ENCODE peak calls at places on chromosomes 3 and 15, in four cellular contexts. P, H, W and Q are unnamed samples.

GRCh38 chr15:29675791-29676301 is 146.4 kb downstream of the TJP1 start:
- DNase-seq in P (no peak), H (no peak), W (no peak), Q (no peak)

GRCh38 chr15:77693576-77693975 is 60.9 kb upstream of the LINGO1 start:
- DNase-seq in P (no peak), H (no peak), W (no peak), Q (no peak)

GRCh38 chr15:83837946-83838571 is 184.1 kb downstream of the ADAMTSL3 start:
- DNase-seq in P (peak), H (peak), W (peak), Q (peak)

GRCh38 chr15:83380026-83380425 is 67.1 kb upstream of the SH3GL3 start:
- DNase-seq in P (no peak), H (no peak), W (no peak), Q (peak)

GRCh38 chr3:186220886-186221285 is 112.0 kb upstream of the ETV5 start:
- DNase-seq in P (no peak), H (no peak), W (no peak), Q (no peak)

GRCh38 chr3:114442251-114442650 is 148.4 kb downstream of the TIGIT start:
- DNase-seq in P (no peak), H (peak), W (no peak), Q (no peak)

GRCh38 chr15:77030928-77031375 is 36.0 kb downstream of the PSTPIP1 start:
- DNase-seq in P (no peak), H (no peak), W (no peak), Q (no peak)

GRCh38 chr3:58099850-58100249 is 91.6 kb downstream of the FLNB start:
- DNase-seq in P (no peak), H (no peak), W (no peak), Q (no peak)

GRCh38 chr3:89851974-89852621 is 744.7 kb downstream of the EPHA3 start:
- DNase-seq in P (no peak), H (peak), W (peak), Q (peak)

GRCh38 chr3:79767194-79767952 is 425 bp downstream of the ROBO1 start:
- DNase-seq in P (no peak), H (no peak), W (no peak), Q (no peak)

GRCh38 chr3:131699001-131699400 is 196.2 kb upstream of the MRPL3 start:
- DNase-seq in P (no peak), H (no peak), W (no peak), Q (no peak)

GRCh38 chr15:63772531-63772930 is 61.2 kb downstream of the HERC1 start:
- DNase-seq in P (no peak), H (no peak), W (no peak), Q (no peak)

GRCh38 chr3:178777718-178778411 is 241.6 kb downstream of the KCNMB2 start:
- DNase-seq in P (no peak), H (peak), W (no peak), Q (no peak)

GRCh38 chr3:179716811-179717210 is 64.0 kb downstream of the USP13 start:
- DNase-seq in P (no peak), H (peak), W (no peak), Q (no peak)

GRCh38 chr15:69450968-69451695 is 1.5 kb upstream of the RPLP1 start:
- DNase-seq in P (peak), H (no peak), W (peak), Q (no peak)

GRCh38 chr3:73925045-73925444 is 300.3 kb upstream of the PDZRN3 start:
- DNase-seq in P (no peak), H (no peak), W (no peak), Q (no peak)

GRCh38 chr15:66129561-66129960 is 124.0 kb downstream of the MEGF11 start:
- DNase-seq in P (no peak), H (no peak), W (no peak), Q (no peak)

GRCh38 chr3:131535131-131535530 is 32.4 kb upstream of the MRPL3 start:
- DNase-seq in P (no peak), H (peak), W (no peak), Q (no peak)

GRCh38 chr15:90266061-90266431 is 574 bp downstream of the NGRN start:
- DNase-seq in P (peak), H (peak), W (no peak), Q (peak)

GRCh38 chr3:5122030-5122740 is at the start of gene ARL8B:
- DNase-seq in P (peak), H (peak), W (peak), Q (peak)

GRCh38 chr3:26622634-26623408 is at the start of gene LRRC3B:
- DNase-seq in P (no peak), H (no peak), W (no peak), Q (no peak)

GRCh38 chr3:126529585-126530170 is 5.7 kb downstream of the CHST13 start:
- DNase-seq in P (no peak), H (no peak), W (no peak), Q (no peak)

GRCh38 chr3:187450791-187451190 is 82.6 kb downstream of the RTP4 start:
- DNase-seq in P (no peak), H (no peak), W (no peak), Q (no peak)

GRCh38 chr3:134644731-134645514 is 5.9 kb downstream of the KY start:
- DNase-seq in P (no peak), H (no peak), W (no peak), Q (no peak)

GRCh38 chr15:41971893-41972340 is 440 bp downstream of the EHD4 start:
- DNase-seq in P (no peak), H (no peak), W (peak), Q (peak)

GRCh38 chr3:184386047-184386806 is 6.4 kb downstream of the CHRD start:
- DNase-seq in P (no peak), H (no peak), W (no peak), Q (no peak)

GRCh38 chr3:98528474-98529346 is 3.1 kb upstream of the GPR15 start:
- DNase-seq in P (peak), H (no peak), W (peak), Q (no peak)

GRCh38 chr3:61663728-61664492 is 102.5 kb downstream of the PTPRG start:
- DNase-seq in P (no peak), H (peak), W (no peak), Q (peak)

GRCh38 chr3:26915208-26915607 is 292.6 kb downstream of the LRRC3B start:
- DNase-seq in P (no peak), H (no peak), W (no peak), Q (no peak)

DNA sequence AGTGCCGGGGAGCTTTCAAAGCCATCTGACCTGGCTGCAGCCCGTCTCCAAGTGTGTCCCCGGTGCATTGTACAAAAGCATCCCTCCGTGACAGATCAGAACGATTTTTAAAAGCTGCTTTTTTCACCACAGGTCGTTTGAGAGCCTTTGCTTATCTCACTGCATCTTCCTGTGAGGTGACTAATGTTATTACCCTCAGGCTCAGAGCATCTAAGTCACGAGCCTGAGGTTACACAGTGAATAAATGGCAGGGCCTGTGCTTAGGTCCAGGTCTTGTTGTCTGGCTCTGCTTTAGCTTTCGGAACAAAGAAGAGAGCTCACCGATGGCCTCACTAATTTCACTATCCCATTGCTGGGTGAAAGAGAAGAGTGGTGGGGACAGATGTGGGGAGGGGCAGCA is 83.3 kb downstream of the SEC22A start:
- DNase-seq in P (no peak), H (no peak), W (no peak), Q (no peak)
- TF ChIP-seq MAZ in P (no peak), H (no peak), W (no peak), Q (no peak)

GRCh38 chr3:70000563-70001081 is 1.1 kb downstream of the SAMMSON start:
- DNase-seq in P (peak), H (peak), W (no peak), Q (no peak)

GRCh38 chr3:69998759-69999158 is 774 bp upstream of the SAMMSON start:
- DNase-seq in P (no peak), H (no peak), W (no peak), Q (no peak)

GRCh38 chr3:69999191-70000027 is at the start of gene SAMMSON:
- DNase-seq in P (peak), H (peak), W (no peak), Q (peak)

GRCh38 chr3:69997486-69998307 is 1.8 kb upstream of the SAMMSON start:
- DNase-seq in P (no peak), H (no peak), W (no peak), Q (no peak)

GRCh38 chr3:70000028-70000410 is 486 bp downstream of the SAMMSON start:
- DNase-seq in P (peak), H (no peak), W (no peak), Q (no peak)
- TF ChIP-seq MAZ in P (no peak), H (no peak), W (no peak), Q (no peak)

GRCh38 chr3:16452265-16452664 is 61.2 kb downstream of the RFTN1 start:
- DNase-seq in P (no peak), H (peak), W (no peak), Q (no peak)
- TF ChIP-seq MAZ in P (no peak), H (no peak), W (no peak), Q (no peak)

GRCh38 chr3:71087109-71088018 is 496.2 kb downstream of the FOXP1 start:
- DNase-seq in P (no peak), H (peak), W (peak), Q (peak)
- TF ChIP-seq MAZ in P (no peak), H (no peak), W (no peak), Q (no peak)